ENCODE peak calls at places on chromosomes 5 and 9, in eight cellular contexts. One of them, this sample, is unnamed.
A peak's percentile ranks its signal among the peaks of the same experiment; 100 is the strongest.

GRCh38 chr5:139660105-139660915 is 12.2 kb downstream of the CXXC5 start:
- DNase-seq in HT1080: peak; percentile 90
- DNase-seq in lower lobe of right lung: peak; percentile 88
- DNase-seq in fibroblast of mammary gland: peak; percentile 32
- DNase-seq in GF-D8: peak; percentile 63
- DNase-seq in HEK293T: no peak
- DNase-seq in activated naive CD8-positive, alpha-beta T cell treated with anti-CD3 and anti-CD28 coated beads for 36 hours: no peak
- DNase-seq in A172: peak; percentile 88
- DNase-seq in this sample: peak; percentile 35

GRCh38 chr5:72586788-72587530 is 79.7 kb upstream of the ZNF366 start:
- DNase-seq in activated naive CD8-positive, alpha-beta T cell treated with anti-CD3 and anti-CD28 coated beads for 36 hours: no peak
- DNase-seq in lower lobe of right lung: no peak
- DNase-seq in A172: no peak
- DNase-seq in GF-D8: no peak
- DNase-seq in fibroblast of mammary gland: no peak
- DNase-seq in HEK293T: no peak
- DNase-seq in HT1080: no peak
- DNase-seq in this sample: peak; percentile 45

GRCh38 chr5:126122942-126123341 is 300.3 kb upstream of the GRAMD2B start:
- DNase-seq in GF-D8: no peak
- DNase-seq in fibroblast of mammary gland: no peak
- DNase-seq in HEK293T: no peak
- DNase-seq in HT1080: peak; percentile 64
- DNase-seq in A172: no peak
- DNase-seq in activated naive CD8-positive, alpha-beta T cell treated with anti-CD3 and anti-CD28 coated beads for 36 hours: no peak
- DNase-seq in lower lobe of right lung: no peak
- DNase-seq in this sample: no peak

GRCh38 chr5:138597660-138598400 is 22.6 kb upstream of the HSPA9 start:
- DNase-seq in activated naive CD8-positive, alpha-beta T cell treated with anti-CD3 and anti-CD28 coated beads for 36 hours: no peak
- DNase-seq in GF-D8: no peak
- DNase-seq in HEK293T: no peak
- DNase-seq in lower lobe of right lung: no peak
- DNase-seq in A172: no peak
- DNase-seq in HT1080: no peak
- DNase-seq in fibroblast of mammary gland: peak; percentile 31
- DNase-seq in this sample: no peak

GRCh38 chr5:37112383-37112991 is 136.7 kb downstream of the CPLANE1 start:
- DNase-seq in activated naive CD8-positive, alpha-beta T cell treated with anti-CD3 and anti-CD28 coated beads for 36 hours: no peak
- DNase-seq in lower lobe of right lung: no peak
- DNase-seq in HEK293T: no peak
- DNase-seq in GF-D8: no peak
- DNase-seq in HT1080: no peak
- DNase-seq in A172: no peak
- DNase-seq in fibroblast of mammary gland: no peak
- DNase-seq in this sample: no peak

GRCh38 chr9:17528859-17529258 is 50.0 kb upstream of the SH3GL2 start:
- DNase-seq in activated naive CD8-positive, alpha-beta T cell treated with anti-CD3 and anti-CD28 coated beads for 36 hours: no peak
- DNase-seq in HT1080: no peak
- DNase-seq in fibroblast of mammary gland: peak; percentile 23
- DNase-seq in GF-D8: no peak
- DNase-seq in HEK293T: no peak
- DNase-seq in A172: peak; percentile 19
- DNase-seq in lower lobe of right lung: no peak
- DNase-seq in this sample: peak; percentile 12

GRCh38 chr5:170491479-170491878 is 12.3 kb upstream of the KCNIP1 start:
- DNase-seq in GF-D8: no peak
- DNase-seq in A172: peak; percentile 98
- DNase-seq in activated naive CD8-positive, alpha-beta T cell treated with anti-CD3 and anti-CD28 coated beads for 36 hours: no peak
- DNase-seq in HT1080: peak; percentile 91
- DNase-seq in lower lobe of right lung: no peak
- DNase-seq in HEK293T: no peak
- DNase-seq in fibroblast of mammary gland: peak; percentile 87
- DNase-seq in this sample: peak; percentile 95

GRCh38 chr9:118809160-118809625 is 560.0 kb downstream of the BRINP1 start:
- DNase-seq in lower lobe of right lung: peak; percentile 45
- DNase-seq in HEK293T: no peak
- DNase-seq in activated naive CD8-positive, alpha-beta T cell treated with anti-CD3 and anti-CD28 coated beads for 36 hours: no peak
- DNase-seq in HT1080: no peak
- DNase-seq in A172: no peak
- DNase-seq in GF-D8: no peak
- DNase-seq in fibroblast of mammary gland: no peak
- DNase-seq in this sample: no peak

GRCh38 chr5:138096363-138096762 is 12.5 kb downstream of the WNT8A start:
- DNase-seq in HT1080: peak; percentile 73
- DNase-seq in HEK293T: no peak
- DNase-seq in GF-D8: no peak
- DNase-seq in fibroblast of mammary gland: no peak
- DNase-seq in lower lobe of right lung: no peak
- DNase-seq in activated naive CD8-positive, alpha-beta T cell treated with anti-CD3 and anti-CD28 coated beads for 36 hours: no peak
- DNase-seq in A172: no peak
- DNase-seq in this sample: no peak

GRCh38 chr9:89640801-89641200 is 36.0 kb downstream of the GADD45G start:
- DNase-seq in A172: no peak
- DNase-seq in activated naive CD8-positive, alpha-beta T cell treated with anti-CD3 and anti-CD28 coated beads for 36 hours: no peak
- DNase-seq in HEK293T: no peak
- DNase-seq in lower lobe of right lung: no peak
- DNase-seq in fibroblast of mammary gland: no peak
- DNase-seq in HT1080: no peak
- DNase-seq in GF-D8: no peak
- DNase-seq in this sample: no peak

GRCh38 chr9:38371495-38371894 is 21.0 kb upstream of the ALDH1B1 start:
- DNase-seq in activated naive CD8-positive, alpha-beta T cell treated with anti-CD3 and anti-CD28 coated beads for 36 hours: no peak
- DNase-seq in HT1080: no peak
- DNase-seq in GF-D8: peak; percentile 1
- DNase-seq in A172: peak; percentile 35
- DNase-seq in fibroblast of mammary gland: peak; percentile 26
- DNase-seq in lower lobe of right lung: no peak
- DNase-seq in HEK293T: no peak
- DNase-seq in this sample: peak; percentile 50

GRCh38 chr5:71788794-71789193 is 69.7 kb downstream of the CARTPT start:
- DNase-seq in activated naive CD8-positive, alpha-beta T cell treated with anti-CD3 and anti-CD28 coated beads for 36 hours: no peak
- DNase-seq in fibroblast of mammary gland: no peak
- DNase-seq in A172: no peak
- DNase-seq in HEK293T: no peak
- DNase-seq in GF-D8: no peak
- DNase-seq in lower lobe of right lung: no peak
- DNase-seq in HT1080: no peak
- DNase-seq in this sample: no peak

GRCh38 chr5:55415071-55415470 is 107.3 kb downstream of the MTREX start:
- DNase-seq in activated naive CD8-positive, alpha-beta T cell treated with anti-CD3 and anti-CD28 coated beads for 36 hours: no peak
- DNase-seq in lower lobe of right lung: no peak
- DNase-seq in fibroblast of mammary gland: no peak
- DNase-seq in HEK293T: no peak
- DNase-seq in A172: no peak
- DNase-seq in HT1080: no peak
- DNase-seq in GF-D8: no peak
- DNase-seq in this sample: no peak

GRCh38 chr9:15430920-15431844 is 8.5 kb downstream of the SNAPC3 start:
- DNase-seq in fibroblast of mammary gland: no peak
- DNase-seq in HT1080: no peak
- DNase-seq in HEK293T: no peak
- DNase-seq in activated naive CD8-positive, alpha-beta T cell treated with anti-CD3 and anti-CD28 coated beads for 36 hours: no peak
- DNase-seq in A172: no peak
- DNase-seq in GF-D8: no peak
- DNase-seq in lower lobe of right lung: no peak
- DNase-seq in this sample: no peak

GRCh38 chr9:135533674-135534073 is 12.3 kb upstream of the OBP2A start:
- DNase-seq in HT1080: no peak
- DNase-seq in A172: no peak
- DNase-seq in HEK293T: no peak
- DNase-seq in GF-D8: no peak
- DNase-seq in activated naive CD8-positive, alpha-beta T cell treated with anti-CD3 and anti-CD28 coated beads for 36 hours: no peak
- DNase-seq in fibroblast of mammary gland: no peak
- DNase-seq in lower lobe of right lung: no peak
- DNase-seq in this sample: no peak

GRCh38 chr5:38167562-38167996 is 90.8 kb upstream of the EGFLAM start:
- DNase-seq in activated naive CD8-positive, alpha-beta T cell treated with anti-CD3 and anti-CD28 coated beads for 36 hours: no peak
- DNase-seq in HT1080: no peak
- DNase-seq in A172: no peak
- DNase-seq in HEK293T: no peak
- DNase-seq in lower lobe of right lung: no peak
- DNase-seq in GF-D8: no peak
- DNase-seq in fibroblast of mammary gland: no peak
- DNase-seq in this sample: no peak

GRCh38 chr9:12204512-12204911 is 488.7 kb upstream of the TYRP1 start:
- DNase-seq in A172: no peak
- DNase-seq in HT1080: no peak
- DNase-seq in HEK293T: no peak
- DNase-seq in fibroblast of mammary gland: no peak
- DNase-seq in GF-D8: no peak
- DNase-seq in lower lobe of right lung: no peak
- DNase-seq in activated naive CD8-positive, alpha-beta T cell treated with anti-CD3 and anti-CD28 coated beads for 36 hours: no peak
- DNase-seq in this sample: no peak

GRCh38 chr9:36665921-36666429 is 93.3 kb downstream of the MELK start:
- DNase-seq in HEK293T: no peak
- DNase-seq in activated naive CD8-positive, alpha-beta T cell treated with anti-CD3 and anti-CD28 coated beads for 36 hours: no peak
- DNase-seq in A172: peak; percentile 25
- DNase-seq in fibroblast of mammary gland: no peak
- DNase-seq in lower lobe of right lung: no peak
- DNase-seq in HT1080: peak; percentile 60
- DNase-seq in GF-D8: peak; percentile 29
- DNase-seq in this sample: no peak